ENCODE peak calls at places on chromosomes 11 and 22, in seven cellular contexts. L is ELR, Z is AG09309, G is HEK293T, A is amniotic epithelial cell, T is neuronal stem cell, P is colonic mucosa. F is an unnamed sample.

GRCh38 chr11:23976776-23977380 is 520.0 kb upstream of the LUZP2 start:
- DNase-seq in L (no peak), Z (no peak), G (no peak), A (peak), T (no peak), P (no peak), F (peak)

GRCh38 chr11:134762248-134763029 is 350.4 kb upstream of the B3GAT1 start:
- DNase-seq in L (no peak), Z (no peak), G (no peak), A (peak), T (no peak), P (no peak), F (no peak)

GRCh38 chr11:86669424-86669823 is 3.0 kb downstream of the ME3 start:
- DNase-seq in L (no peak), Z (no peak), G (no peak), A (peak), T (no peak), P (no peak), F (no peak)

GRCh38 chr22:26679003-26679629 is 21.7 kb downstream of the MIAT start:
- DNase-seq in L (peak), Z (no peak), G (peak), A (peak), T (peak), P (peak), F (no peak)

GRCh38 chr11:122344281-122344680 is 228.3 kb upstream of the BLID start:
- DNase-seq in L (peak), Z (peak), G (no peak), A (peak), T (no peak), P (no peak), F (peak)

GRCh38 chr11:29623144-29623722 is 393.6 kb downstream of the KCNA4 start:
- DNase-seq in L (no peak), Z (no peak), G (no peak), A (no peak), T (peak), P (no peak), F (no peak)

GRCh38 chr11:17805043-17805442 is 70.5 kb downstream of the KCNC1 start:
- DNase-seq in L (no peak), Z (no peak), G (no peak), A (no peak), T (no peak), P (no peak), F (no peak)

GRCh38 chr11:76634934-76635333 is 35.6 kb downstream of the LRRC32 start:
- DNase-seq in L (no peak), Z (no peak), G (no peak), A (no peak), T (no peak), P (peak), F (no peak)

GRCh38 chr11:62124186-62125113 is 639 bp downstream of the INCENP start:
- DNase-seq in L (peak), Z (no peak), G (peak), A (peak), T (no peak), P (peak), F (no peak)

GRCh38 chr11:87926250-87926970 is 248.8 kb downstream of the RAB38 start:
- DNase-seq in L (peak), Z (peak), G (no peak), A (peak), T (no peak), P (no peak), F (no peak)

GRCh38 chr22:50678651-50679521 is 6.3 kb downstream of the SHANK3 start:
- DNase-seq in L (no peak), Z (no peak), G (no peak), A (no peak), T (no peak), P (no peak), F (no peak)

GRCh38 chr22:27337676-27338075 is 463.9 kb downstream of the MN1 start:
- DNase-seq in L (no peak), Z (no peak), G (no peak), A (no peak), T (no peak), P (no peak), F (no peak)

GRCh38 chr11:93279911-93280347 is 50.6 kb upstream of the DEUP1 start:
- DNase-seq in L (no peak), Z (no peak), G (peak), A (no peak), T (no peak), P (no peak), F (no peak)

GRCh38 chr11:35337136-35337918 is 82.0 kb downstream of the SLC1A2 start:
- DNase-seq in L (peak), Z (peak), G (no peak), A (peak), T (no peak), P (no peak), F (peak)

GRCh38 chr11:69637956-69638871 is 2.7 kb upstream of the CCND1 start:
- DNase-seq in L (peak), Z (no peak), G (peak), A (peak), T (peak), P (peak), F (no peak)

GRCh38 chr11:62757846-62758788 is 3.3 kb upstream of the POLR2G start:
- DNase-seq in L (no peak), Z (no peak), G (no peak), A (no peak), T (no peak), P (no peak), F (no peak)

GRCh38 chr11:2109541-2110019 is 29.6 kb downstream of the IGF2 start:
- DNase-seq in L (no peak), Z (no peak), G (no peak), A (peak), T (no peak), P (no peak), F (no peak)

GRCh38 chr11:115266066-115266465 is 238.1 kb downstream of the CADM1 start:
- DNase-seq in L (no peak), Z (no peak), G (no peak), A (no peak), T (no peak), P (no peak), F (no peak)

GRCh38 chr11:11501546-11502274 is 120.1 kb downstream of the GALNT18 start:
- DNase-seq in L (no peak), Z (no peak), G (no peak), A (no peak), T (no peak), P (peak), F (no peak)

GRCh38 chr11:5611627-5612026 is 13.2 kb upstream of the TRIM34 start:
- DNase-seq in L (no peak), Z (no peak), G (no peak), A (no peak), T (no peak), P (no peak), F (no peak)

GRCh38 chr11:110090466-110091026 is 2.6 kb upstream of the ZC3H12C start:
- DNase-seq in L (no peak), Z (no peak), G (no peak), A (no peak), T (no peak), P (no peak), F (no peak)

GRCh38 chr11:103604310-103604709 is 432.1 kb upstream of the DDI1 start:
- DNase-seq in L (no peak), Z (no peak), G (no peak), A (no peak), T (no peak), P (no peak), F (no peak)